ENCODE peak calls at places on chromosomes 4 and X, in ten cellular contexts. L is fibroblast of lung; C is CD4-positive, alpha-beta memory T cell; U is left lung; G is right atrium auricular region; P is CD8-positive, alpha-beta T cell; T is uterus; M is pancreas; Y is psoas muscle; W is Peyer's patch. K is an unnamed sample.
A peak's percentile ranks its signal among the peaks of the same experiment; 100 is the strongest.

GRCh38 chrX:114800719-114801118 is 216.7 kb downstream of the IL13RA2 start:
- DNase-seq in L (peak; percentile 15), C (no peak), U (no peak), G (no peak), P (no peak), T (no peak), M (no peak), Y (no peak), W (no peak), K (no peak)

GRCh38 chr4:158410272-158410671 is 111.4 kb upstream of the RXFP1 start:
- DNase-seq in L (no peak), C (no peak), U (no peak), G (no peak), P (no peak), T (no peak), M (no peak), Y (no peak), W (no peak), K (no peak)

GRCh38 chrX:131746491-131746968 is 202.7 kb downstream of the OR13H1 start:
- DNase-seq in L (peak; percentile 67), C (peak; percentile 85), U (no peak), G (peak; percentile 86), P (no peak), T (peak; percentile 87), M (peak; percentile 91), Y (peak; percentile 90), W (peak; percentile 79), K (no peak)

GRCh38 chrX:34656842-34657780 is at the start of gene TMEM47:
- DNase-seq in L (peak; percentile 72), C (no peak), U (peak; percentile 83), G (peak; percentile 59), P (no peak), T (peak; percentile 77), M (peak; percentile 70), Y (peak; percentile 84), W (no peak), K (peak; percentile 83)

GRCh38 chrX:42237956-42238355 is 314.6 kb upstream of the CASK start:
- DNase-seq in L (peak; percentile 41), C (no peak), U (no peak), G (no peak), P (no peak), T (no peak), M (no peak), Y (no peak), W (no peak), K (no peak)

GRCh38 chr4:146382194-146382593 is 139.5 kb downstream of the SLC10A7 start:
- DNase-seq in L (no peak), C (no peak), U (no peak), G (no peak), P (no peak), T (no peak), M (no peak), Y (no peak), W (no peak), K (no peak)

GRCh38 chr4:128385683-128386304 is 98.2 kb upstream of the PGRMC2 start:
- DNase-seq in L (peak; percentile 63), C (no peak), U (no peak), G (no peak), P (no peak), T (no peak), M (no peak), Y (no peak), W (no peak), K (no peak)

GRCh38 chr4:70559216-70559830 is 32.7 kb upstream of the AMBN start:
- DNase-seq in L (peak; percentile 31), C (peak; percentile 17), U (no peak), G (no peak), P (peak; percentile 30), T (peak; percentile 21), M (peak; percentile 39), Y (no peak), W (peak; percentile 19), K (peak; percentile 54)

GRCh38 chr4:87956501-87956900 is 19.0 kb upstream of the SPP1 start:
- DNase-seq in L (no peak), C (no peak), U (no peak), G (no peak), P (no peak), T (no peak), M (no peak), Y (no peak), W (no peak), K (no peak)

GRCh38 chr4:174254613-174255012 is 28.9 kb downstream of the FBXO8 start:
- DNase-seq in L (no peak), C (no peak), U (no peak), G (no peak), P (no peak), T (no peak), M (no peak), Y (no peak), W (no peak), K (no peak)

GRCh38 chr4:153332936-153333335 is 11.6 kb upstream of the MND1 start:
- DNase-seq in L (no peak), C (no peak), U (no peak), G (no peak), P (no peak), T (no peak), M (no peak), Y (no peak), W (no peak), K (no peak)

GRCh38 chrX:925094-925493 is 287.4 kb downstream of the CRLF2 start:
- DNase-seq in L (no peak), C (no peak), U (no peak), G (no peak), P (no peak), T (no peak), M (no peak), Y (no peak), W (no peak), K (no peak)

GRCh38 chr4:48315728-48316630 is 25.4 kb upstream of the SLAIN2 start:
- DNase-seq in L (peak; percentile 68), C (peak; percentile 36), U (no peak), G (no peak), P (no peak), T (no peak), M (no peak), Y (no peak), W (no peak), K (no peak)

GRCh38 chr4:22906046-22906445 is 213.3 kb downstream of the GBA3 start:
- DNase-seq in L (no peak), C (no peak), U (no peak), G (no peak), P (no peak), T (no peak), M (no peak), Y (no peak), W (no peak), K (no peak)

GRCh38 chrX:107894038-107894437 is 68.4 kb downstream of the MID2 start:
- DNase-seq in L (peak; percentile 21), C (peak; percentile 69), U (no peak), G (no peak), P (no peak), T (no peak), M (peak; percentile 34), Y (no peak), W (no peak), K (no peak)

GRCh38 chrX:153708415-153708814 is 15.8 kb downstream of the BCAP31 start:
- DNase-seq in L (peak; percentile 82), C (peak; percentile 32), U (no peak), G (peak; percentile 70), P (peak; percentile 34), T (peak; percentile 69), M (peak; percentile 80), Y (peak; percentile 89), W (no peak), K (no peak)

GRCh38 chr4:75990129-75990528 is 616 bp downstream of the SDAD1 start:
- DNase-seq in L (peak; percentile 14), C (peak; percentile 10), U (no peak), G (no peak), P (no peak), T (no peak), M (no peak), Y (no peak), W (no peak), K (no peak)

GRCh38 chrX:69113723-69114122 is 51.5 kb downstream of the PJA1 start:
- DNase-seq in L (no peak), C (no peak), U (no peak), G (no peak), P (no peak), T (no peak), M (no peak), Y (no peak), W (no peak), K (no peak)

GRCh38 chr4:154916068-154916467 is 135.0 kb downstream of the RBM46 start:
- DNase-seq in L (no peak), C (no peak), U (no peak), G (no peak), P (no peak), T (no peak), M (no peak), Y (no peak), W (no peak), K (no peak)

GRCh38 chrX:108072746-108073145 is 18.6 kb downstream of the PSMD10 start:
- DNase-seq in L (peak; percentile 86), C (no peak), U (no peak), G (no peak), P (no peak), T (no peak), M (no peak), Y (no peak), W (no peak), K (no peak)

GRCh38 chrX:97895751-97896150 is 1012.0 kb downstream of the RPA4 start:
- DNase-seq in L (peak; percentile 52), C (no peak), U (no peak), G (no peak), P (no peak), T (no peak), M (no peak), Y (no peak), W (no peak), K (no peak)

GRCh38 chrX:148522006-148522405 is 21.6 kb downstream of the AFF2 start:
- DNase-seq in L (no peak), C (no peak), U (no peak), G (no peak), P (no peak), T (no peak), M (no peak), Y (no peak), W (no peak), K (no peak)
- H3K4me1 ChIP-seq in L (no peaks in the 10 kb centered on the region), C (no peaks in the 10 kb centered on the region), U (no peaks in the 10 kb centered on the region), G (no peaks in the 10 kb centered on the region), P (no peaks in the 10 kb centered on the region), T (no peaks in the 10 kb centered on the region), M (no peaks in the 10 kb centered on the region), Y (no peaks in the 10 kb centered on the region), W (no peaks in the 10 kb centered on the region), K (no peaks in the 10 kb centered on the region)

GRCh38 chr4:1244081-1244977 is 4.6 kb downstream of the CTBP1 start:
- DNase-seq in L (no peak), C (no peak), U (peak; percentile 65), G (no peak), P (no peak), T (peak; percentile 52), M (peak; percentile 30), Y (peak; percentile 75), W (no peak), K (peak; percentile 58)
- H3K27ac ChIP-seq in L (no peak overlapping the region), C (no peak overlapping the region), U (no peak overlapping the region), G (no peak overlapping the region), P (no peak overlapping the region), T (no peak overlapping the region), M (peak overlapping the region; percentile 90), Y (no peak overlapping the region), W (no peak overlapping the region), K (no peak overlapping the region)

GRCh38 chr4:47031011-47031678 is at the start of gene GABRB1:
- DNase-seq in L (peak; percentile 50), C (peak; percentile 15), U (peak; percentile 81), G (peak; percentile 65), P (peak; percentile 15), T (peak; percentile 45), M (peak; percentile 61), Y (peak; percentile 55), W (no peak), K (peak; percentile 78)
- H3K4me3 ChIP-seq in L (peak within 1 kb of the TSS; percentile 38), C (peak within 1 kb of the TSS; percentile 23), U (peak within 1 kb of the TSS; percentile 14), G (peak within 1 kb of the TSS; percentile 51), P (peak within 1 kb of the TSS; percentile 29), T (peak within 1 kb of the TSS; percentile 31), M (peak within 1 kb of the TSS; percentile 16), Y (peak within 1 kb of the TSS; percentile 43), W (peak within 1 kb of the TSS; percentile 57), K (peak within 1 kb of the TSS; percentile 30)

GRCh38 chr4:16820304-16820703 is 78.1 kb downstream of the LDB2 start:
- DNase-seq in L (no peak), C (no peak), U (no peak), G (no peak), P (no peak), T (no peak), M (no peak), Y (no peak), W (no peak), K (no peak)
- H3K4me1 ChIP-seq in L (no peaks in the 10 kb centered on the region), C (no peaks in the 10 kb centered on the region), U (no peaks in the 10 kb centered on the region), G (no peaks in the 10 kb centered on the region), P (no peaks in the 10 kb centered on the region), T (no peaks in the 10 kb centered on the region), M (no peaks in the 10 kb centered on the region), Y (no peaks in the 10 kb centered on the region), W (no peaks in the 10 kb centered on the region), K (no peaks in the 10 kb centered on the region)

K was measured in right lobe of liver.